ENCODE peak calls at places on chromosomes 12 and 14, in eight cellular contexts. One of them, this sample, is unnamed.

GRCh38 chr12:30414507-30414906 is 281.2 kb downstream of the IPO8 start:
- DNase-seq in HEK293T: no peak
- DNase-seq in glutamatergic neuron: no peak
- DNase-seq in iPS-NIHi11: no peak
- DNase-seq in GM20000: no peak
- DNase-seq in NCI-H460: no peak
- DNase-seq in H9: no peak
- DNase-seq in RKO: no peak
- DNase-seq in this sample: no peak

GRCh38 chr12:6943719-6944380 is at the start of the genes C12orf57 and RNU7-1:
- DNase-seq in glutamatergic neuron: peak
- DNase-seq in H9: peak
- DNase-seq in iPS-NIHi11: no peak
- DNase-seq in NCI-H460: peak
- DNase-seq in GM20000: peak
- DNase-seq in HEK293T: peak
- DNase-seq in RKO: peak
- DNase-seq in this sample: peak

GRCh38 chr12:11815397-11815796 is 165.9 kb downstream of the ETV6 start:
- DNase-seq in GM20000: no peak
- DNase-seq in RKO: no peak
- DNase-seq in NCI-H460: no peak
- DNase-seq in iPS-NIHi11: no peak
- DNase-seq in glutamatergic neuron: no peak
- DNase-seq in HEK293T: no peak
- DNase-seq in H9: no peak
- DNase-seq in this sample: no peak

GRCh38 chr14:92464716-92465115 is 48.9 kb upstream of the RIN3 start:
- DNase-seq in H9: no peak
- DNase-seq in RKO: no peak
- DNase-seq in GM20000: no peak
- DNase-seq in glutamatergic neuron: no peak
- DNase-seq in iPS-NIHi11: no peak
- DNase-seq in NCI-H460: no peak
- DNase-seq in HEK293T: no peak
- DNase-seq in this sample: no peak

GRCh38 chr14:97065305-97066067 is 268.3 kb downstream of the VRK1 start:
- DNase-seq in glutamatergic neuron: no peak
- DNase-seq in HEK293T: no peak
- DNase-seq in RKO: no peak
- DNase-seq in iPS-NIHi11: no peak
- DNase-seq in NCI-H460: no peak
- DNase-seq in GM20000: no peak
- DNase-seq in H9: no peak
- DNase-seq in this sample: no peak

GRCh38 chr12:77746108-77746507 is 84.6 kb upstream of the NAV3 start:
- DNase-seq in HEK293T: no peak
- DNase-seq in NCI-H460: no peak
- DNase-seq in H9: no peak
- DNase-seq in iPS-NIHi11: no peak
- DNase-seq in glutamatergic neuron: no peak
- DNase-seq in RKO: no peak
- DNase-seq in GM20000: peak
- DNase-seq in this sample: peak

GRCh38 chr14:86912689-86913088 is 1080.3 kb downstream of the GALC start:
- DNase-seq in RKO: no peak
- DNase-seq in HEK293T: no peak
- DNase-seq in glutamatergic neuron: no peak
- DNase-seq in GM20000: no peak
- DNase-seq in NCI-H460: no peak
- DNase-seq in H9: no peak
- DNase-seq in iPS-NIHi11: no peak
- DNase-seq in this sample: no peak

GRCh38 chr12:34395056-34396005 is 373.0 kb downstream of the ALG10 start:
- DNase-seq in RKO: no peak
- DNase-seq in H9: peak
- DNase-seq in GM20000: no peak
- DNase-seq in iPS-NIHi11: peak
- DNase-seq in NCI-H460: no peak
- DNase-seq in glutamatergic neuron: peak
- DNase-seq in HEK293T: no peak
- DNase-seq in this sample: no peak

GRCh38 chr12:96211989-96212388 is 17.8 kb downstream of the ELK3 start:
- DNase-seq in iPS-NIHi11: no peak
- DNase-seq in glutamatergic neuron: no peak
- DNase-seq in RKO: no peak
- DNase-seq in H9: no peak
- DNase-seq in HEK293T: no peak
- DNase-seq in NCI-H460: no peak
- DNase-seq in GM20000: no peak
- DNase-seq in this sample: peak

GRCh38 chr12:118750666-118751065 is 230.7 kb upstream of the SRRM4 start:
- DNase-seq in iPS-NIHi11: no peak
- DNase-seq in GM20000: no peak
- DNase-seq in H9: no peak
- DNase-seq in NCI-H460: no peak
- DNase-seq in RKO: no peak
- DNase-seq in HEK293T: no peak
- DNase-seq in glutamatergic neuron: no peak
- DNase-seq in this sample: no peak

GRCh38 chr12:123847019-123847418 is 84.9 kb downstream of the DNAH10 start:
- DNase-seq in glutamatergic neuron: no peak
- DNase-seq in H9: no peak
- DNase-seq in RKO: no peak
- DNase-seq in iPS-NIHi11: no peak
- DNase-seq in HEK293T: no peak
- DNase-seq in GM20000: no peak
- DNase-seq in NCI-H460: no peak
- DNase-seq in this sample: no peak

GRCh38 chr12:54411398-54412241 is 7.4 kb downstream of the ITGA5 start:
- DNase-seq in RKO: peak
- DNase-seq in GM20000: no peak
- DNase-seq in NCI-H460: no peak
- DNase-seq in iPS-NIHi11: peak
- DNase-seq in HEK293T: no peak
- DNase-seq in glutamatergic neuron: no peak
- DNase-seq in H9: peak
- DNase-seq in this sample: no peak

GRCh38 chr12:95051241-95051640 is 22.2 kb downstream of the NR2C1 start:
- DNase-seq in RKO: no peak
- DNase-seq in NCI-H460: no peak
- DNase-seq in iPS-NIHi11: no peak
- DNase-seq in GM20000: no peak
- DNase-seq in glutamatergic neuron: no peak
- DNase-seq in HEK293T: no peak
- DNase-seq in H9: no peak
- DNase-seq in this sample: no peak

GRCh38 chr12:109900752-109901580 is 892 bp downstream of the TCHP start:
- DNase-seq in RKO: peak
- DNase-seq in H9: peak
- DNase-seq in glutamatergic neuron: no peak
- DNase-seq in NCI-H460: no peak
- DNase-seq in HEK293T: peak
- DNase-seq in GM20000: peak
- DNase-seq in iPS-NIHi11: peak
- DNase-seq in this sample: peak

GRCh38 chr12:68591716-68592437 is 18.8 kb upstream of the RAP1B start:
- DNase-seq in NCI-H460: no peak
- DNase-seq in GM20000: peak
- DNase-seq in H9: no peak
- DNase-seq in RKO: no peak
- DNase-seq in iPS-NIHi11: no peak
- DNase-seq in glutamatergic neuron: no peak
- DNase-seq in HEK293T: no peak
- DNase-seq in this sample: peak

GRCh38 chr12:69655616-69656336 is 43.3 kb downstream of the BEST3 start:
- DNase-seq in iPS-NIHi11: no peak
- DNase-seq in glutamatergic neuron: no peak
- DNase-seq in GM20000: no peak
- DNase-seq in RKO: peak
- DNase-seq in H9: no peak
- DNase-seq in NCI-H460: no peak
- DNase-seq in HEK293T: no peak
- DNase-seq in this sample: peak

GRCh38 chr12:96652870-96653269 is 163.5 kb downstream of the CFAP54 start:
- DNase-seq in GM20000: no peak
- DNase-seq in RKO: no peak
- DNase-seq in NCI-H460: no peak
- DNase-seq in H9: no peak
- DNase-seq in iPS-NIHi11: no peak
- DNase-seq in HEK293T: no peak
- DNase-seq in glutamatergic neuron: no peak
- DNase-seq in this sample: no peak

GRCh38 chr12:6745751-6746525 is 7.0 kb downstream of the MLF2 start:
- DNase-seq in GM20000: no peak
- DNase-seq in HEK293T: no peak
- DNase-seq in RKO: no peak
- DNase-seq in iPS-NIHi11: no peak
- DNase-seq in H9: no peak
- DNase-seq in glutamatergic neuron: no peak
- DNase-seq in NCI-H460: no peak
- DNase-seq in this sample: no peak

This sample was measured in left kidney.